ENCODE peak calls at places on chromosomes 7 and 10, in four cellular contexts. D, M, U and S are unnamed samples.

GRCh38 chr7:2326960-2327359 is 12.7 kb upstream of the SNX8 start:
- DNase-seq in D (no peak), M (no peak), U (no peak), S (no peak)

GRCh38 chr7:131655866-131656265 is 99.4 kb upstream of the PODXL start:
- DNase-seq in D (no peak), U (no peak), M (no peak), S (no peak)

GRCh38 chr7:118153551-118154177 is 30.3 kb upstream of the LSM8 start:
- DNase-seq in U (peak; percentile 14), D (peak; percentile 52), M (no peak), S (peak; percentile 13)

GRCh38 chr10:103894454-103894853 is 23.5 kb downstream of the STN1 start:
- DNase-seq in D (no peak), U (no peak), M (no peak), S (no peak)

GRCh38 chr7:116162992-116163391 is 47.3 kb upstream of the TES start:
- DNase-seq in M (no peak), U (no peak), D (peak; percentile 12), S (no peak)

GRCh38 chr10:29430101-29430500 is 141.2 kb downstream of the LYZL1 start:
- DNase-seq in U (no peak), M (no peak), D (no peak), S (no peak)

GRCh38 chr7:12397671-12398070 is 6.0 kb downstream of the VWDE start:
- DNase-seq in M (no peak), D (no peak), U (no peak), S (no peak)

GRCh38 chr7:3092468-3092867 is 48.8 kb upstream of the CARD11 start:
- DNase-seq in M (no peak), D (peak; percentile 83), U (peak; percentile 59), S (peak; percentile 67)

GRCh38 chr10:97849101-97849490 is 547 bp upstream of the GOLGA7B start:
- DNase-seq in U (peak; percentile 54), M (no peak), D (no peak), S (no peak)

GRCh38 chr10:36489928-36490279 is 635.5 kb upstream of the ANKRD30A start:
- DNase-seq in M (no peak), U (no peak), D (no peak), S (no peak)

GRCh38 chr7:151115121-151115835 is 29.0 kb downstream of the AGAP3 start:
- DNase-seq in M (no peak), U (peak; percentile 76), D (peak; percentile 41), S (no peak)

GRCh38 chr7:81956520-81956919 is 186.7 kb upstream of the HGF start:
- DNase-seq in D (peak; percentile 70), M (no peak), U (no peak), S (no peak)

GRCh38 chr7:157011333-157012112 is 1.1 kb upstream of the MNX1 start:
- DNase-seq in D (no peak), U (no peak), M (no peak), S (no peak)

GRCh38 chr10:112952282-112952991 is 2.4 kb downstream of the TCF7L2 start:
- DNase-seq in U (peak; percentile 33), M (no peak), D (no peak), S (no peak)

GRCh38 chr10:23396695-23397094 is 42.2 kb upstream of the OTUD1 start:
- DNase-seq in U (no peak), D (no peak), M (no peak), S (no peak)

GRCh38 chr10:124248056-124248455 is 154.7 kb upstream of the CHST15 start:
- DNase-seq in U (no peak), M (no peak), D (no peak), S (no peak)

GRCh38 chr7:40194743-40195142 is 59.9 kb downstream of the SUGCT start:
- DNase-seq in M (no peak), D (no peak), U (no peak), S (no peak)

GRCh38 chr7:134823400-134823799 is 44.0 kb downstream of the CALD1 start:
- DNase-seq in M (no peak), D (no peak), U (no peak), S (no peak)

GRCh38 chr10:21135396-21135973 is 238.4 kb upstream of the NEBL start:
- DNase-seq in D (no peak), U (no peak), M (no peak), S (no peak)

GRCh38 chr7:139798221-139798620 is 20.4 kb upstream of the HIPK2 start:
- DNase-seq in U (no peak), D (peak; percentile 81), M (no peak), S (peak; percentile 64)

GRCh38 chr7:45917658-45918057 is 3.4 kb downstream of the IGFBP3 start:
- DNase-seq in D (peak; percentile 74), M (no peak), U (peak; percentile 76), S (no peak)

GRCh38 chr10:46546591-46547330 is 9.7 kb downstream of the GPRIN2 start:
- DNase-seq in M (peak; percentile 1), D (no peak), U (peak; percentile 34), S (no peak)

GRCh38 chr10:73814896-73815718 is 3.7 kb upstream of the NDST2 start:
- DNase-seq in D (no peak), M (no peak), U (no peak), S (no peak)

GRCh38 chr7:1241510-1242128 is 8.9 kb downstream of the UNCX start:
- DNase-seq in D (no peak), M (no peak), U (no peak), S (no peak)

GRCh38 chr10:63702107-63702506 is 180.9 kb downstream of the REEP3 start:
- DNase-seq in U (no peak), D (no peak), M (no peak), S (no peak)

GRCh38 chr10:29443745-29444523 is 155.1 kb downstream of the LYZL1 start:
- DNase-seq in D (peak; percentile 30), U (no peak), M (no peak), S (no peak)

GRCh38 chr10:95475827-95476481 is 85.2 kb downstream of the SORBS1 start:
- DNase-seq in D (no peak), U (no peak), M (no peak), S (no peak)

GRCh38 chr10:75592014-75592842 is 160.8 kb downstream of the LRMDA start:
- DNase-seq in U (no peak), D (no peak), M (no peak), S (no peak)

GRCh38 chr7:18509491-18509890 is 13.9 kb downstream of the HDAC9 start:
- DNase-seq in U (no peak), D (peak; percentile 31), M (no peak), S (no peak)

GRCh38 chr10:71582019-71582418 is 137.6 kb downstream of the C10orf105 start:
- DNase-seq in U (no peak), M (no peak), D (peak; percentile 5), S (no peak)

GRCh38 chr7:1610678-1611302 is 41.0 kb upstream of the PSMG3 start:
- DNase-seq in U (no peak), M (no peak), D (no peak), S (no peak)

GRCh38 chr10:32095116-32095733 is 39.0 kb upstream of the KIF5B start:
- DNase-seq in M (no peak), U (no peak), D (no peak), S (no peak)

GRCh38 chr7:49260501-49260900 is 336.2 kb downstream of the CDC14C start:
- DNase-seq in M (no peak), D (no peak), U (no peak), S (no peak)

GRCh38 chr7:16115374-16115773 is 306.0 kb downstream of the CRPPA start:
- DNase-seq in U (no peak), M (no peak), D (no peak), S (no peak)

GRCh38 chr10:100872034-100872791 is 40.5 kb upstream of the SLF2 start:
- DNase-seq in U (peak; percentile 79), M (no peak), D (peak; percentile 53), S (no peak)

GRCh38 chr7:17095951-17096350 is 202.5 kb upstream of the AHR start:
- DNase-seq in U (no peak), D (no peak), M (no peak), S (no peak)

GRCh38 chr7:99767662-99768061 is 16.3 kb downstream of the CYP3A4 start:
- DNase-seq in U (no peak), M (no peak), D (peak; percentile 71), S (peak; percentile 31)

GRCh38 chr10:79333513-79333912 is 13.8 kb upstream of the PPIF start:
- DNase-seq in M (no peak), D (no peak), U (no peak), S (no peak)

GRCh38 chr7:30911561-30911969 is at the start of gene AQP1:
- DNase-seq in D (no peak), U (no peak), M (peak; percentile 89), S (no peak)
- TF ChIP-seq CTCF in D (no peak), U (no peak), M (no peak), S (no peak)

GRCh38 chr10:11444531-11445228 is 166.8 kb downstream of the USP6NL start:
- DNase-seq in M (no peak), D (no peak), U (no peak), S (no peak)
- TF ChIP-seq CTCF in M (no peak), D (no peak), U (no peak), S (no peak)

DNA sequence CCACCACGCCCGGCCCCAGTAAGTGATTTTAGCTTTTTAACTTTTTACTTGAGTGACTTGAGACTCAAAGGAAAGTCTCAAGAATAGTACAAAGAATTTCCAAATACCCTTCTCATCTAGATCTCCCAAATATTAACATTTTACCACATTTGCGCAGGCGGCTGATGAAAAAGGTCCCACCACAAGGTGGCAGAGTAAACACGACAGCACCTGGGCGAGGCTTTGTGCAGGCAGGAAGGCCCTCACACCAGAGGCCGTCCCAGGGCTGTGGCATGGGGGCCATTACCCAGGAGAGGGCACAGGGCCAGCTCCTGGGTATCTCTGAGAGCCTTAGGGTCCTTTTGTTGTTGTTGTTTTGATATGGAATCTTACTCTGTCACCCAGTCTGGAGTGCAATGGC is 50.0 kb upstream of the WIPI2 start:
- DNase-seq in M (no peak), U (no peak), D (peak; percentile 56), S (no peak)
- TF ChIP-seq CTCF in M (no peak), U (no peak), D (peak; percentile 52), S (peak; percentile 53)

GRCh38 chr10:110221721-110222261 is 14.4 kb downstream of the MXI1 start:
- DNase-seq in M (peak; percentile 81), D (peak; percentile 78), U (peak; percentile 60), S (no peak)
- TF ChIP-seq CTCF in M (no peak), D (peak; percentile 11), U (no peak), S (no peak)